ENCODE peak calls at places on chromosomes 13 and 19, in six cellular contexts. X, O, W, L, M and Z are unnamed samples.
A peak's percentile ranks its signal among the peaks of the same experiment; 100 is the strongest.

GRCh38 chr13:75704194-75704941 is 68.2 kb downstream of the LMO7 start:
- DNase-seq in L (no peak), M (no peak), W (peak; percentile 57), X (no peak), O (no peak), Z (peak; percentile 69)

GRCh38 chr19:44988896-44989563 is 12.2 kb upstream of the RELB start:
- DNase-seq in L (peak; percentile 67), W (peak; percentile 59), O (peak; percentile 79), X (peak; percentile 21), M (peak; percentile 68), Z (peak; percentile 75)

GRCh38 chr19:35484637-35485036 is 5.6 kb downstream of the KRTDAP start:
- DNase-seq in M (no peak), O (no peak), X (no peak), L (no peak), W (no peak), Z (no peak)

GRCh38 chr13:109874921-109875454 is 88.6 kb upstream of the IRS2 start:
- DNase-seq in W (no peak), O (no peak), M (no peak), X (no peak), L (no peak), Z (no peak)

GRCh38 chr19:19460258-19460731 is 54.8 kb downstream of the GATAD2A start:
- DNase-seq in W (no peak), M (no peak), X (no peak), L (no peak), O (no peak), Z (no peak)

GRCh38 chr13:68850160-68850559 is 1257.5 kb upstream of the ATXN8OS start:
- DNase-seq in O (no peak), W (no peak), L (no peak), X (no peak), M (no peak), Z (peak; percentile 2)

GRCh38 chr13:47004022-47004421 is 107.2 kb upstream of the HTR2A start:
- DNase-seq in X (no peak), L (no peak), O (peak; percentile 11), M (no peak), W (no peak), Z (no peak)

GRCh38 chr13:43270043-43270830 is 246.9 kb downstream of the DNAJC15 start:
- DNase-seq in L (no peak), W (no peak), O (no peak), X (no peak), M (no peak), Z (no peak)

GRCh38 chr13:52454459-52454824 is 836 bp upstream of the CKAP2 start:
- DNase-seq in M (no peak), O (peak; percentile 32), X (no peak), W (peak; percentile 36), L (no peak), Z (peak; percentile 38)

GRCh38 chr19:15234525-15235130 is 2.4 kb upstream of the EPHX3 start:
- DNase-seq in W (no peak), O (no peak), X (no peak), L (no peak), M (no peak), Z (no peak)

GRCh38 chr13:105925496-105925895 is 610.0 kb downstream of the EFNB2 start:
- DNase-seq in W (no peak), O (no peak), X (no peak), L (no peak), M (no peak), Z (no peak)

GRCh38 chr19:53868091-53868891 is 608 bp downstream of the MYADM start:
- DNase-seq in X (no peak), M (peak; percentile 60), L (peak; percentile 59), O (peak; percentile 73), W (peak; percentile 40), Z (peak; percentile 58)

GRCh38 chr13:110119943-110120905 is 186.7 kb downstream of the COL4A1 start:
- DNase-seq in L (no peak), W (no peak), M (no peak), X (no peak), O (no peak), Z (no peak)

DNA sequence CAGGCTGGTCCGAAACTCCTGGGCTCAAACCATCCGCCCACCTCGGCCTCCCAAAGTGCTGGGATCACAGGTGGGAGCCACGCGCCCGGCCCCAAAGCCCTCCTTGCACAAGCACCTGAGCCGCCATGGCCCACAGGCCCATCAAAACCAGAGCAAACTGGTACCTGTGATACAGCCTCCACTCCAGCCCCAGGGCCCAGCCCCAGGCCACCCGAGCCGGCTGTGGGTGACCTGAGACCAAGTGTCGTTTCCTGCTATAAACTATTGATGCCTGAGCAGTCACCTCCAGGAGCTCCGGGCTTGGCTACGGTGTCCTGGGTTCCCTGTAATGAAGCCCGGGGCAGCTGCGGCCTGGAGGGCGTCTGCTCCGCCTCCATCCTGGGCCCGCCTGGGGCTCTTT is 9.7 kb upstream of the PTBP1 start:
- DNase-seq in W (no peak), M (no peak), X (no peak), O (no peak), L (no peak), Z (no peak)
- H3K4me3 ChIP-seq in W (no peak overlapping the region), M (no peak overlapping the region), X (no peak overlapping the region), O (no peak overlapping the region), L (no peak overlapping the region), Z (no peak overlapping the region)

DNA sequence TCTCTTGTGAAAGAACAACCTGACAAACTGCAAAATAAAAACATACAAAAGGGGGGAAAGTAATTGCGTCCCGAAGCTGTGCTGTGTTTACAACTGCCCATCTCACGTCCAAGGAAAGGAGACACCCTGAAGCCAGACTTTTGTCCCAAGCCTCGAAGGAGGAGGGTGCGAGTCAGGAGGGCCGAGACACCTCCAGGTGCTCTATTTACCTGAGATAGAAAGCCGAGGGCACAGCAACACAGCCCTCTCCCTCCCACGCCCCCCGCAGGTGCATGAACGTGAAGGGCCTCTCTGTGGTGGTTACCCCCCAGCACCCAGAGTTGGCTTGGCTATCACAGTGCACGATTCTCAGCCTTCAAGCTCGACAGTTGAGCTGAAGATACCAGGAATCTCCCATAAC is 33.2 kb downstream of the NLRP13 start:
- DNase-seq in O (no peak), W (no peak), X (no peak), L (no peak), M (no peak), Z (no peak)
- H3K9me3 ChIP-seq in O (peaks cover 9% of the 10 kb centered on the region), W (peaks cover 2% of the 10 kb centered on the region), X (peaks cover 38% of the 10 kb centered on the region), L (no peaks in the 10 kb centered on the region), M (no peaks in the 10 kb centered on the region), Z (no peaks in the 10 kb centered on the region)

GRCh38 chr19:16861875-16862274 is 26.9 kb upstream of the F2RL3 start:
- DNase-seq in O (no peak), W (no peak), L (no peak), X (no peak), M (no peak), Z (no peak)

GRCh38 chr19:16860996-16861395 is 27.8 kb upstream of the F2RL3 start:
- DNase-seq in M (no peak), X (no peak), L (no peak), O (no peak), W (no peak), Z (no peak)

GRCh38 chr19:16862826-16863405 is 25.9 kb upstream of the F2RL3 start:
- DNase-seq in M (no peak), O (no peak), L (no peak), X (no peak), W (no peak), Z (no peak)

GRCh38 chr19:16860118-16860517 is 28.7 kb upstream of the F2RL3 start:
- DNase-seq in M (no peak), O (no peak), X (no peak), W (no peak), L (no peak), Z (no peak)

DNA sequence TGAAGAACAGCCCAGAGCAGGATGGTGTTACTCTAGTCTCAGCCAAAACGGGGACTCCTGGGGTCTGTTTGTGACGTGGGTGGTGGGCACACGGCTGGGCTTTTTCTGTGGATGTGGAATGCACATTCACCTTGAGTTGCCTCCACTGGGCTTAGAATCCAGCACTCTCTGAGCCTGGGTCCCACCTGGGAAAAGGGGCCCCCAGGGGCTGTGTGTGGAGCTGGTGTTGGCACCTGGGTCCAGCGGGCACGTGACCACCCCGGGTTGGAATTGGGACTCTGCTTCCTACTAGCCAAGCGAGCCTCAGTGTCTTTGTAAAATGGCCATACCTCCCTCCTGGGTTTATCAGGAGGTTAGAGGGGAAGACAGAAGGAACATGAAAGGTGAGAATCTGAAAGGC is 29.2 kb upstream of the F2RL3 start:
- DNase-seq in X (no peak), O (no peak), L (no peak), M (no peak), W (no peak), Z (no peak)
- H3K27ac ChIP-seq in X (no peak overlapping the region), O (no peak overlapping the region), L (no peak overlapping the region), M (no peak overlapping the region), W (no peak overlapping the region), Z (no peak overlapping the region)

GRCh38 chr19:13012390-13012689 is 17.1 kb downstream of the NFIX start:
- DNase-seq in M (no peak), L (no peak), W (no peak), X (no peak), O (no peak), Z (no peak)

GRCh38 chr19:13014921-13015280 is 19.6 kb downstream of the NFIX start:
- DNase-seq in X (no peak), W (no peak), O (no peak), M (no peak), L (no peak), Z (no peak)

GRCh38 chr19:13012690-13013608 is 17.7 kb downstream of the NFIX start:
- DNase-seq in X (no peak), M (no peak), W (peak; percentile 11), L (no peak), O (peak; percentile 48), Z (peak; percentile 41)

GRCh38 chr19:13014101-13014920 is 19.0 kb downstream of the NFIX start:
- DNase-seq in X (no peak), L (no peak), M (no peak), O (peak; percentile 82), W (no peak), Z (no peak)

DNA sequence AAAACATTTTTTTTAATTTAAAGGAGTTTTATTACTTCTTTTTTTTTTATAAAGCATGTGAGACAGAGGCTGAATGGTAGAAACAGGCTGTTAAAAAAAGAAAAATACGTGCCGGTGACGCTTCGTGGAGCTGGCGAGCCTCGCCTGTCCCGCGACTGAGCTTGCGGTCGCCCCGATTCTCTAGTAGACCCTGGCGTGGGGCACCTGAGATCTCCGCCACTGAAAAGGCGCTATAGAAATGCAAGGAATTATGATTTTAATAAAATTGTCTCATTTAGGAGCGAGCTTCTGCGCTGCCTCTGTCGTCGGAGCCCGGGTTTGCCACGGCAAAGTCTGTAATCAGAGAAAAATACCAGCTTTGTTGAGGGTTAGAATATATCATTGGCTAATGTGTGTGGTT is 18.4 kb downstream of the NFIX start:
- DNase-seq in X (no peak), M (no peak), L (no peak), O (no peak), W (no peak), Z (no peak)
- H3K4me3 ChIP-seq in X (no peak overlapping the region), M (no peak overlapping the region), L (no peak overlapping the region), O (no peak overlapping the region), W (no peak overlapping the region), Z (no peak overlapping the region)

GRCh38 chr19:6971366-6971765 is 49.9 kb downstream of the MBD3L2B start:
- DNase-seq in M (no peak), W (no peak), L (no peak), X (no peak), O (no peak), Z (no peak)
- H3K9me3 ChIP-seq in M (no peaks in the 10 kb centered on the region), W (no peaks in the 10 kb centered on the region), L (no peaks in the 10 kb centered on the region), X (peaks cover 32% of the 10 kb centered on the region), O (no peaks in the 10 kb centered on the region), Z (no peaks in the 10 kb centered on the region)